ENCODE peak calls at places on chromosomes 12 and 14, in four cellular contexts. O is hepatocyte, K is cardiac muscle cell, X is right atrium auricular region. T is an unnamed sample.
A peak's percentile ranks its signal among the peaks of the same experiment; 100 is the strongest.

GRCh38 chr14:101408077-101408831 is 153.0 kb upstream of the DIO3 start:
- DNase-seq in O (no peak), K (no peak), X (no peak), T (no peak)

GRCh38 chr14:38297681-38298080 is 41.8 kb upstream of the CLEC14A start:
- DNase-seq in O (no peak), K (no peak), X (no peak), T (no peak)

GRCh38 chr14:76975865-76976622 is 52.5 kb downstream of the IRF2BPL start:
- DNase-seq in O (no peak), K (no peak), X (no peak), T (no peak)

GRCh38 chr12:65946821-65947220 is 122.5 kb downstream of the HMGA2 start:
- DNase-seq in O (no peak), K (no peak), X (no peak), T (no peak)

GRCh38 chr14:36975834-36976233 is 196.6 kb downstream of the SLC25A21 start:
- DNase-seq in O (no peak), K (no peak), X (no peak), T (no peak)

GRCh38 chr14:36619853-36620252 is 37.4 kb upstream of the NKX2-8 start:
- DNase-seq in O (no peak), K (no peak), X (no peak), T (no peak)

GRCh38 chr12:14854586-14855163 is 11.3 kb upstream of the ART4 start:
- DNase-seq in O (no peak), K (no peak), X (no peak), T (no peak)

GRCh38 chr12:51953925-51954324 is 2.4 kb downstream of the ACVR1B start:
- DNase-seq in O (no peak), K (no peak), X (no peak), T (no peak)

GRCh38 chr12:46219892-46220655 is 48.8 kb downstream of the SLC38A1 start:
- DNase-seq in O (no peak), K (no peak), X (no peak), T (no peak)

GRCh38 chr14:68624541-68625220 is 168.2 kb downstream of the ZFP36L1 start:
- DNase-seq in O (no peak), K (no peak), X (no peak), T (no peak)

GRCh38 chr14:68397371-68397779 is 395.5 kb downstream of the ZFP36L1 start:
- DNase-seq in O (peak; percentile 59), K (no peak), X (peak; percentile 77), T (no peak)

GRCh38 chr14:36508418-36509051 is 11.5 kb downstream of the NKX2-1 start:
- DNase-seq in O (no peak), K (no peak), X (no peak), T (peak; percentile 8)

GRCh38 chr14:24219521-24219920 is 3.7 kb upstream of the MDP1 start:
- DNase-seq in O (no peak), K (no peak), X (no peak), T (no peak)

GRCh38 chr14:99190696-99191662 is 81.0 kb downstream of the BCL11B start:
- DNase-seq in O (no peak), K (no peak), X (no peak), T (no peak)

GRCh38 chr14:69066396-69067171 is 86.3 kb downstream of the DCAF5 start:
- DNase-seq in O (no peak), K (no peak), X (no peak), T (no peak)

GRCh38 chr12:47818007-47818376 is 1.7 kb downstream of the HDAC7 start:
- DNase-seq in O (no peak), K (no peak), X (no peak), T (no peak)

GRCh38 chr14:21300892-21301291 is 21.0 kb downstream of the RPGRIP1 start:
- DNase-seq in O (peak; percentile 37), K (peak; percentile 58), X (no peak), T (peak; percentile 34)

GRCh38 chr12:90575995-90576394 is 379.0 kb downstream of the CCER1 start:
- DNase-seq in O (no peak), K (peak; percentile 14), X (no peak), T (no peak)

GRCh38 chr12:43315961-43316360 is 236.0 kb downstream of the ADAMTS20 start:
- DNase-seq in O (no peak), K (no peak), X (no peak), T (no peak)

GRCh38 chr12:13347241-13348043 is 150.9 kb downstream of the EMP1 start:
- DNase-seq in O (peak; percentile 11), K (no peak), X (no peak), T (no peak)

GRCh38 chr14:91315844-91316267 is 71.4 kb upstream of the GPR68 start:
- DNase-seq in O (no peak), K (no peak), X (no peak), T (no peak)

GRCh38 chr14:63147018-63147417 is 57.2 kb upstream of the RHOJ start:
- DNase-seq in O (no peak), K (no peak), X (no peak), T (no peak)

GRCh38 chr14:104335176-104335575 is 196.8 kb downstream of the KIF26A start:
- DNase-seq in O (peak; percentile 1), K (no peak), X (no peak), T (no peak)

GRCh38 chr12:62933220-62933870 is 1.6 kb downstream of the PPM1H start:
- DNase-seq in O (peak; percentile 31), K (peak; percentile 19), X (no peak), T (no peak)

GRCh38 chr12:113030875-113031525 is 25.5 kb upstream of the DTX1 start:
- DNase-seq in O (peak; percentile 72), K (peak; percentile 63), X (no peak), T (peak; percentile 23)

GRCh38 chr12:133038310-133038709 is 1.0 kb downstream of the ZNF84 start:
- DNase-seq in O (no peak), K (no peak), X (no peak), T (no peak)

GRCh38 chr14:22484638-22485037 is 104.4 kb downstream of the DAD1 start:
- DNase-seq in O (peak; percentile 50), K (peak; percentile 60), X (no peak), T (no peak)

GRCh38 chr12:106387847-106388246 is 30.3 kb downstream of the POLR3B start:
- DNase-seq in O (no peak), K (no peak), X (no peak), T (no peak)
- TF ChIP-seq CTCF in O (no peak), K (no peak), X (no peak), T (no peak)

GRCh38 chr12:95838125-95838524 is 20.6 kb upstream of the SNRPF start:
- DNase-seq in O (peak; percentile 41), K (no peak), X (no peak), T (no peak)

GRCh38 chr12:95836185-95836609 is 22.6 kb upstream of the SNRPF start:
- DNase-seq in O (no peak), K (no peak), X (no peak), T (no peak)

GRCh38 chr12:95836630-95837239 is 22.0 kb upstream of the SNRPF start:
- DNase-seq in O (no peak), K (no peak), X (no peak), T (no peak)

GRCh38 chr12:95834572-95834971 is 24.2 kb upstream of the SNRPF start:
- DNase-seq in O (no peak), K (no peak), X (no peak), T (no peak)

GRCh38 chr12:95837240-95838038 is 21.3 kb upstream of the SNRPF start:
- DNase-seq in O (no peak), K (no peak), X (no peak), T (no peak)
- TF ChIP-seq CTCF in O (no peak), K (no peak), X (no peak), T (no peak)

GRCh38 chr14:95515080-95515489 is 1.4 kb downstream of the SYNE3 start:
- DNase-seq in O (peak; percentile 51), K (no peak), X (no peak), T (peak; percentile 33)

GRCh38 chr14:95518045-95518751 is 1.7 kb upstream of the SYNE3 start:
- DNase-seq in O (no peak), K (no peak), X (no peak), T (no peak)

GRCh38 chr14:95516554-95517209 is at the start of gene SYNE3:
- DNase-seq in O (peak; percentile 80), K (peak; percentile 55), X (no peak), T (peak; percentile 6)

GRCh38 chr14:95514131-95515079 is 2.0 kb downstream of the SYNE3 start:
- DNase-seq in O (no peak), K (no peak), X (no peak), T (peak; percentile 4)

DNA sequence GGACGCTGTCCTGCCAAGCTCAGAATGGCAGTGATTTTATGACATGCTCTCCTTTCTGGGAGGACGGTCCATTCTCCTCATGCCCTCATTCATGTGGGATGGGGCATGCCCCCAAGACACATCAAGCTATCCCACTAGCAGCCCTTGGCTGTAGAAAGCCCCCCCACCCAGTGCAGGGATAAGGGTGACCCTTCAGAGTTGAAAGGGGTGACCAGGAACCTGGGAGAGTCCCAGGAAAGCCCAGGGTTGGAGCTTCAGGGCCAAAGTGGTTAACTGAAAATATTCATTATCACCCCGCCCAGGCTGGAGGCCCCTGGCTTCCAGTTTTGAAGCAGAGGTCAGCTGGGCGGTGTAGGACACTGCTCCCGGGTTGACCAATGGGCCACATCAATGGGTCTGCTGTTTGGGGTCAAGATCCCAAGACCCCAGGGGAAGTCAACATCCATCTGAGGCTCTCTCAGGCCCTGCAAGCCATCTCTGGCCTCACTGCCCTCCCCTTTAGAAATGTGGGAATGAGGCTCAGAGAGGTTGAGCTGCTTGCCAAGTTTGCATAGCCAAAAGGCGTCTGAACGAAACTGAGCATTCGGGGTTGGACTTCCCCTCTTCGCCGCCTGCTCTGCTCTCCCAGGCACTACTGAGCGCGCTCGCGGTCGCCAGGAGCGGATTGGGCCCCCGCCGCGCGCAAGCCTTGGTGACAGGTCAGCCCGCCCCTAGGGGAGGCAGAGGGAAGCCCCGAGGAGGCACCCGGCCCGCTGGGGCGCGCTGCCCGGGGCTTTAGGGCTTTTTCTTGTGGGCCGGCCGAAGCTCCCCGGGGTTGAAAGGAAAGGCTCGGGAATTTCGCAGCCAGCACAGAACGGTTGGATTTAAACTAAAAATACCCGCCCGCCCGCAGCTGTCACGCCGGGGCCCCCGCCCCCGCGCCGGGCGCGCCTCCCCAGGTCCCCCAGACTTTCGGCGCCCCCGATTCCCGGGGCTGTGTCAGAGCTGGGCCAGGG is 630 bp downstream of the SYNE3 start:
- DNase-seq in O (peak; percentile 81), K (peak; percentile 83), X (no peak), T (peak; percentile 58)
- TF ChIP-seq CTCF in O (peak; percentile 22), K (peak; percentile 19), X (no peak), T (peak; percentile 53)

DNA sequence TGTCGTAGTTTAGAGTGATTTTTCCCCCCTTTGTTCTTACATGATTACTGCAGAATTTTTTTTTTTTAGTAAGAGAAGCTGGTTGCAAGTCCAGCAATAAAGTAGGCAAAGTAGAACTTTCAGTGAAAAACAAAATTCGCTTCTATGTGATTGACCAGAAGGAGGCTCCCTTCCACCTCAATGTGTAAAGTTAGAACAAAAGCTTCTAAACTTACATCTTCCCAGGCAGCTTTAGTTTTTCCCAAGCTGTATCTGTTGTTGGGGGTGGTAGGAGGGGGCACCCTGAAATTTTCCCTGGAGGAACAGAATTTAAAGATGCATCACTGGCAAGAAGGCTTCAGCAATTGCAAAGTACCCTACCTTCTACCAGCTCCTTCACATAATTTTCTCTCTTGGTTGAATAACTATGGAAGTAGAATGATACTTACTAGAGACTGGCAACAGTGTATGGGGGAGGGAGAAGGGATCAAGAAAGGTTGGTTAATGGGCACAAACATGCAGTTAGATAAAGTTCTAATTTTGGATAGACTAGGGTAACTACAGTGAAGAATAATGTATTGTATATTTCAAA is 87.3 kb upstream of the E2F7 start:
- DNase-seq in O (peak; percentile 59), K (peak; percentile 52), X (no peak), T (no peak)
- TF ChIP-seq CTCF in O (peak; percentile 74), K (peak; percentile 65), X (peak; percentile 14), T (peak; percentile 67)